ENCODE peak calls at places on chromosome 13, in ten cellular contexts. M is kidney epithelial cell; J is GM12892; R is heart left ventricle; E is activated CD4-positive, CD25-positive, alpha-beta regulatory T cell treated with anti-CD3 and anti-CD28 coated beads, Interleukin-2, amount 50 U/mL, for 16 hours; Q is omental fat pad; H is NCI-H2081 treated with DMSO at 0.1 percent for 48 hours; K is fibroblast of lung; L is nucleus accumbens; G is lung. S is an unnamed sample.

GRCh38 chr13:103066079-103066880 is at the start of gene SLC10A2:
- DNase-seq in M (no peak), J (no peak), R (no peak), E (no peak), Q (no peak), H (no peak), K (no peak), L (no peak), G (no peak), S (no peak)

GRCh38 chr13:99902657-99903056 is 68.9 kb downstream of the ZIC5 start:
- DNase-seq in M (no peak), J (no peak), R (no peak), E (no peak), Q (no peak), H (no peak), K (no peak), L (no peak), G (no peak), S (no peak)

GRCh38 chr13:67193979-67194378 is 36.2 kb downstream of the PCDH9 start:
- DNase-seq in M (no peak), J (no peak), R (no peak), E (no peak), Q (no peak), H (no peak), K (no peak), L (no peak), G (no peak), S (no peak)

GRCh38 chr13:113299951-113300350 is 2.9 kb downstream of the LAMP1 start:
- DNase-seq in M (no peak), J (no peak), R (no peak), E (no peak), Q (no peak), H (no peak), K (peak), L (no peak), G (no peak), S (no peak)

GRCh38 chr13:109402976-109403375 is 383.4 kb downstream of the IRS2 start:
- DNase-seq in M (no peak), J (no peak), R (no peak), E (no peak), Q (no peak), H (no peak), K (peak), L (no peak), G (no peak), S (no peak)

GRCh38 chr13:83151308-83151660 is 731.0 kb downstream of the SLITRK1 start:
- DNase-seq in M (no peak), J (no peak), R (no peak), E (no peak), Q (no peak), H (no peak), K (peak), L (no peak), G (no peak), S (no peak)

GRCh38 chr13:114282143-114282685 is 813 bp downstream of the UPF3A start:
- DNase-seq in M (no peak), J (peak), R (peak), E (no peak), Q (no peak), H (no peak), K (peak), L (no peak), G (peak), S (no peak)

GRCh38 chr13:102530751-102531150 is 66.0 kb upstream of the TPP2 start:
- DNase-seq in M (no peak), J (no peak), R (no peak), E (no peak), Q (no peak), H (no peak), K (no peak), L (no peak), G (peak), S (no peak)

GRCh38 chr13:36815069-36815468 is 4.0 kb upstream of the RFXAP start:
- DNase-seq in M (no peak), J (no peak), R (no peak), E (no peak), Q (no peak), H (no peak), K (peak), L (no peak), G (no peak), S (no peak)

GRCh38 chr13:28544026-28544425 is 49.1 kb upstream of the FLT1 start:
- DNase-seq in M (no peak), J (no peak), R (no peak), E (no peak), Q (no peak), H (no peak), K (no peak), L (no peak), G (no peak), S (no peak)

GRCh38 chr13:91630916-91631315 is 232.5 kb downstream of the GPC5 start:
- DNase-seq in M (peak), J (no peak), R (no peak), E (no peak), Q (no peak), H (no peak), K (no peak), L (no peak), G (no peak), S (no peak)

GRCh38 chr13:38921081-38921480 is 69.5 kb downstream of the STOML3 start:
- DNase-seq in M (no peak), J (no peak), R (no peak), E (no peak), Q (no peak), H (no peak), K (no peak), L (no peak), G (no peak), S (no peak)

GRCh38 chr13:69769637-69770036 is 338.0 kb upstream of the ATXN8OS start:
- DNase-seq in M (no peak), J (no peak), R (no peak), E (no peak), Q (no peak), H (no peak), K (no peak), L (no peak), G (no peak), S (no peak)